ENCODE peak calls at places on chromosome 4, in five cellular contexts. Q, M, G, E and O are unnamed samples.

GRCh38 chr4:55604996-55605395 is 13.0 kb upstream of the PDCL2 start:
- DNase-seq in Q (no peak), M (no peak), G (no peak), E (no peak), O (no peak)

GRCh38 chr4:157898836-157899605 is 273.8 kb downstream of the GASK1B start:
- DNase-seq in Q (no peak), M (peak; percentile 62), G (no peak), E (no peak), O (no peak)

GRCh38 chr4:151611960-151612359 is 148.8 kb downstream of the GATB start:
- DNase-seq in Q (no peak), M (no peak), G (no peak), E (no peak), O (no peak)

GRCh38 chr4:6416518-6417286 is 55.7 kb downstream of the PPP2R2C start:
- DNase-seq in Q (peak; percentile 85), M (no peak), G (no peak), E (no peak), O (no peak)

GRCh38 chr4:119084503-119084902 is 51.1 kb upstream of the MYOZ2 start:
- DNase-seq in Q (no peak), M (no peak), G (no peak), E (no peak), O (no peak)

GRCh38 chr4:123403205-123403604 is 6.6 kb downstream of the SPRY1 start:
- DNase-seq in Q (no peak), M (peak; percentile 51), G (no peak), E (no peak), O (no peak)

GRCh38 chr4:128574706-128575105 is 234.8 kb upstream of the JADE1 start:
- DNase-seq in Q (peak; percentile 42), M (peak; percentile 30), G (peak; percentile 52), E (peak; percentile 84), O (peak; percentile 90)

GRCh38 chr4:95049838-95050237 is 292.1 kb downstream of the BMPR1B start:
- DNase-seq in Q (no peak), M (peak; percentile 33), G (no peak), E (no peak), O (no peak)

GRCh38 chr4:40246547-40246900 is 49.7 kb downstream of the RHOH start:
- DNase-seq in Q (no peak), M (no peak), G (no peak), E (no peak), O (no peak)

GRCh38 chr4:129144755-129145206 is 48.8 kb downstream of the C4orf33 start:
- DNase-seq in Q (peak; percentile 25), M (no peak), G (no peak), E (no peak), O (no peak)

GRCh38 chr4:118975487-118976192 is 87.0 kb downstream of the SYNPO2 start:
- DNase-seq in Q (no peak), M (no peak), G (no peak), E (no peak), O (no peak)

GRCh38 chr4:155566241-155566823 is 100.3 kb upstream of the GUCY1A1 start:
- DNase-seq in Q (no peak), M (no peak), G (no peak), E (no peak), O (no peak)

GRCh38 chr4:134470544-134470943 is 269.0 kb upstream of the PABPC4L start:
- DNase-seq in Q (no peak), M (no peak), G (no peak), E (peak; percentile 22), O (peak; percentile 28)

GRCh38 chr4:57443308-57444243 is 333.4 kb upstream of the IGFBP7 start:
- DNase-seq in Q (no peak), M (no peak), G (no peak), E (no peak), O (no peak)

GRCh38 chr4:105230287-105230686 is 83.6 kb downstream of the TET2 start:
- DNase-seq in Q (no peak), M (no peak), G (no peak), E (no peak), O (no peak)

GRCh38 chr4:4666693-4667642 is 125.1 kb upstream of the STX18 start:
- DNase-seq in Q (peak; percentile 28), M (peak; percentile 54), G (no peak), E (no peak), O (no peak)

GRCh38 chr4:3679851-3680311 is 86.3 kb upstream of the ADRA2C start:
- DNase-seq in Q (no peak), M (no peak), G (no peak), E (no peak), O (no peak)

GRCh38 chr4:116302990-116303735 is 782.2 kb downstream of the TRAM1L1 start:
- DNase-seq in Q (no peak), M (no peak), G (no peak), E (no peak), O (no peak)

GRCh38 chr4:139556071-139556734 is at the start of gene SETD7:
- DNase-seq in Q (peak; percentile 76), M (peak; percentile 73), G (peak; percentile 59), E (peak; percentile 79), O (peak; percentile 80)

GRCh38 chr4:55311792-55312490 is 34.1 kb upstream of the SRD5A3 start:
- DNase-seq in Q (no peak), M (no peak), G (no peak), E (no peak), O (no peak)

GRCh38 chr4:170272959-170273358 is 183.2 kb upstream of the AADAT start:
- DNase-seq in Q (no peak), M (no peak), G (no peak), E (no peak), O (no peak)

GRCh38 chr4:137471461-137471860 is 60.8 kb downstream of the PCDH18 start:
- DNase-seq in Q (no peak), M (no peak), G (no peak), E (no peak), O (no peak)

GRCh38 chr4:15197005-15197404 is 194.7 kb downstream of the CPEB2 start:
- DNase-seq in Q (peak; percentile 35), M (peak; percentile 8), G (no peak), E (no peak), O (no peak)

DNA sequence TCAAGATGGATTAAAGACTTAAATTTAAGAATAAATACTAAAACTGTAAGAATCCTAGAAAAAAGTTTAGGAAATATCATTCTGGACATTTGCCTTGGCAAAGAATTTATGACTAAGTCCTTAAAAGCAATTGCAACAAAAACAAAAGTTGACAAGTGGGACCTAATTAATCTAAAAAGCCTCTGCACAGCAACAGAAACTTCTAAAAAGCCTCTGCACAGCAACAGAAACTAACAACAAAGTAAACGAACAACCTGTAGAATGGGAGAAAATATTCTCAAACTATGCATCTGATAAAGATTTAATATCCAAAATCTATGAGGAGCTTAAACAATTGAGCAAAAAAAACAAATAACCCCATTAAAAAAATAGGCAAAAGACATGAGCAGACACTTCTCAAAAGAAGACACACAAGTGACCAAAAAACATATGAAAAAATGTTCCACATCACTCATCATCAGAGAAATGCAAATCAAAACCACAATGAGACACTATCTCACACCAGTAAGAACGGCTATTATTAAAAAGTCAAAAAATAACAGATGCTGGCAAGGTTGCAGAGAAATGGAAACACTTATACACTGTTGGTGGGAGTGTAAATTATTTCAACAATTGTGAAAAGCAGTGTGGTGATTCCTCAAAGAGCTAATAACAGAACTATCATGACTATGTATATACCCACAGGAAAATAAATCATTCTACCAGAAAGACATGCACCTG is 5.5 kb upstream of the OPRPN start:
- DNase-seq in Q (no peak), M (no peak), G (no peak), E (no peak), O (no peak)
- H3K4me3 ChIP-seq in Q (no peak overlapping the region), M (no peak overlapping the region), G (no peak overlapping the region), E (no peak overlapping the region), O (no peak overlapping the region)

GRCh38 chr4:24212642-24213041 is 322.8 kb upstream of the PPARGC1A start:
- DNase-seq in Q (no peak), M (no peak), G (no peak), E (no peak), O (no peak)
- H3K27ac ChIP-seq in Q (no peak overlapping the region), M (no peak overlapping the region), G (no peak overlapping the region), E (no peak overlapping the region), O (no peak overlapping the region)

DNA sequence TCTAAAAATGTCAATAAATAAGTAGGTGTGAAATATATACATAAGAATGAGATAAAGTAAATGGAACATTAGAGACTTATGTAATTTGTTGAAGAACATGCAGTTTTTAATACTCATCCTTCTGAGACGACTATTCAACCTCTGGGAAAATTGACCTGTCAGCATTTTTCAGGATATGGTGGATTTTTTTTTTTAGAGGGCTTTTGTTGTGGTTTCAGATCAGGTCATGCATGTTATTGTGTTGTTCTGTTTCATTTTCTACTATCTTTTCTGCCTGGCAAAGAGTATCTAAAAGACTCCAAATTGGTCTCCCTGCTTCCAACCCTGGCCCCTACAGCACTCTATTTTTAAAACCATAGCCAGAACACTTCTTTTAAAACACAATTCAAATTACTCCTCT is 97.3 kb downstream of the PCDH7 start:
- DNase-seq in Q (no peak), M (no peak), G (no peak), E (no peak), O (no peak)
- H3K4me3 ChIP-seq in Q (no peak overlapping the region), M (no peak overlapping the region), G (no peak overlapping the region), E (no peak overlapping the region), O (no peak overlapping the region)

GRCh38 chr4:148730766-148731165 is 288.6 kb upstream of the NR3C2 start:
- DNase-seq in Q (no peak), M (no peak), G (no peak), E (no peak), O (no peak)
- H3K27ac ChIP-seq in Q (no peak overlapping the region), M (no peak overlapping the region), G (no peak overlapping the region), E (no peak overlapping the region), O (no peak overlapping the region)

DNA sequence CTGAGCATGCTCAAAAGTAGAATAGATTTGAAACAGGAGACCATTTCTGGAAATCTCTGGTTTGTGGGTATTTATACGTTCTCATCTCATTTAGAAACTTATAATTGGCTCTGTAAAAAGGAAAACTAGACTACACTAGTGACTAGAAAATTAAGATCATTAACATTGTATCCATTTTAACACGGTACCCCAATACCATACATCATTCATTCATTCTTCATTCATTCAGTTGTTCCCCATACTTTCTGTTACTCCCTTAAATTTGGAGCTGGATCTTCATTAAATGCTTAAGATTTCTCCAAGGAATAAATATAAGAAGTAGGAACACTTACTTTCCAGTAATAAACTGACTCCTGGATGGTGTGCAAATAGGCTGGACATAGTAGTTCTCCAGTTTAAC is 1.3 kb downstream of the ARSJ start:
- DNase-seq in Q (no peak), M (no peak), G (no peak), E (no peak), O (no peak)
- H3K4me3 ChIP-seq in Q (peak overlapping the region; percentile 86), M (peak overlapping the region; percentile 93), G (peak overlapping the region; percentile 56), E (no peak overlapping the region), O (peak overlapping the region; percentile 68)

DNA sequence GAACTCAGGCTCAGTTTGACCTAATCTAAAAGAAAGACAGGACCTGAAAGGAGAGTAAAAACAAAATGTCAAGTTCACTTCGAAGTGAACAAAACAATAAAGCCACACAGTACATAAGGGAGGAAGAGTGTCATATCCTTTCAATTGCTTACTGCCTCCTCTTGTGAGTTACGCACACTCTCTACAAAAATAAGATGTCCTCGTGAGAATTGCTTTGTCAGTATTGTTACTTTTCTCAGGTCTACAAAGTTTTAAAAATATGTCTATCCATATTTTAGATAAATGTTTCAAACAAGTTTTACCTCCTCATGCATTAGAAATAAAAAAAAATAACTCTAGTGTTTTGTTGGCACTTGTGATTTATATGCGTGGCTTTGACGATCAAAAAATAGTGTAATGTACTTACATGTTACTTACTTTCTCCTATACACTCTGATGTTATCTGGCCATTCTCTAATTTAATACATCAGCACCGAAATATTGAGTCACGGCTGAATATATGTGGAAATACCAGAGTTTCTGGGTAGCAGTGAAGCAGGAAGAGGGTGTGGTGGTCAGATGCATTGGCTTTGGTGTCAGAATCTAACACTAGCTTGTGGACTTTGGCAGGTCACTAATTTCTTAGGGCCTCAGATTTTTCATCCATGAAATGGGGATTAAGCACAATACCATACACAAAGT is 8.1 kb upstream of the MRPL1 start:
- DNase-seq in Q (no peak), M (no peak), G (no peak), E (no peak), O (no peak)
- H3K27ac ChIP-seq in Q (no peak overlapping the region), M (no peak overlapping the region), G (peak overlapping the region; percentile 80), E (peak overlapping the region; percentile 72), O (peak overlapping the region; percentile 32)